ENCODE peak calls at places on chromosomes 5 and 9, in nine cellular contexts. Z is T-helper 9 cell; R is stimulated activated naive CD4-positive, alpha-beta T cell treated with Interleukin-2 at 50 U/mL for 16 hours; E is activated CD8-positive, alpha-beta memory T cell treated with anti-CD3 and anti-CD28 coated beads, Interleukin-2, amount 50 U/mL, for 4 hours; J is hippocampal formation; H is GM23338; C is MM.1S; S is B cell; P is GM20000. L is an unnamed sample.

GRCh38 chr9:108049026-108049591 is 559.5 kb upstream of the KLF4 start:
- DNase-seq in Z (no peak), R (no peak), E (no peak), J (no peak), H (no peak), C (no peak), S (no peak), P (no peak), L (peak; percentile 74)

GRCh38 chr5:68265347-68265746 is 49.8 kb downstream of the PIK3R1 start:
- DNase-seq in Z (no peak), R (no peak), E (no peak), J (no peak), H (no peak), C (no peak), S (no peak), P (no peak), L (no peak)

GRCh38 chr5:122327110-122327509 is 15.1 kb downstream of the SNCAIP start:
- DNase-seq in Z (no peak), R (no peak), E (no peak), J (no peak), H (no peak), C (no peak), S (no peak), P (no peak), L (no peak)

GRCh38 chr9:82488702-82489578 is 500.4 kb downstream of the SPATA31D1 start:
- DNase-seq in Z (no peak), R (no peak), E (no peak), J (no peak), H (no peak), C (no peak), S (no peak), P (no peak), L (peak; percentile 69)

GRCh38 chr5:169050146-169050571 is 250.8 kb downstream of the SLIT3 start:
- DNase-seq in Z (no peak), R (no peak), E (no peak), J (peak; percentile 24), H (no peak), C (no peak), S (no peak), P (no peak), L (peak; percentile 57)

GRCh38 chr5:91281409-91281808 is 101.7 kb downstream of the ARRDC3 start:
- DNase-seq in Z (no peak), R (no peak), E (no peak), J (no peak), H (no peak), C (no peak), S (no peak), P (no peak), L (peak; percentile 70)

GRCh38 chr5:4275232-4275631 is 679.6 kb downstream of the IRX1 start:
- DNase-seq in Z (no peak), R (no peak), E (no peak), J (no peak), H (peak; percentile 27), C (peak; percentile 16), S (no peak), P (no peak), L (no peak)

GRCh38 chr9:99778308-99778707 is 43.4 kb upstream of the NR4A3 start:
- DNase-seq in Z (no peak), R (no peak), E (peak; percentile 26), J (no peak), H (no peak), C (no peak), S (no peak), P (no peak), L (peak; percentile 80)

GRCh38 chr9:18297532-18297872 is 176.5 kb upstream of the ADAMTSL1 start:
- DNase-seq in Z (no peak), R (no peak), E (no peak), J (no peak), H (peak; percentile 86), C (peak; percentile 49), S (no peak), P (no peak), L (no peak)

GRCh38 chr5:143426437-143426991 is 23.0 kb upstream of the NR3C1 start:
- DNase-seq in Z (no peak), R (no peak), E (no peak), J (no peak), H (no peak), C (no peak), S (no peak), P (no peak), L (no peak)

GRCh38 chr9:98890256-98890655 is 53.5 kb upstream of the COL15A1 start:
- DNase-seq in Z (no peak), R (no peak), E (no peak), J (no peak), H (no peak), C (no peak), S (no peak), P (no peak), L (no peak)

GRCh38 chr9:117714282-117714681 is 10.1 kb downstream of the TLR4 start:
- DNase-seq in Z (no peak), R (no peak), E (no peak), J (no peak), H (peak; percentile 19), C (no peak), S (no peak), P (no peak), L (no peak)

GRCh38 chr9:101387871-101388506 is 3.2 kb upstream of the BAAT start:
- DNase-seq in Z (no peak), R (no peak), E (no peak), J (peak; percentile 76), H (peak; percentile 86), C (peak; percentile 50), S (no peak), P (no peak), L (peak; percentile 33)

GRCh38 chr9:91378695-91379127 is 17.0 kb upstream of the AUH start:
- DNase-seq in Z (no peak), R (no peak), E (no peak), J (no peak), H (no peak), C (no peak), S (no peak), P (no peak), L (peak; percentile 33)

GRCh38 chr5:112717506-112718082 is 20.1 kb upstream of the APC start:
- DNase-seq in Z (no peak), R (no peak), E (no peak), J (no peak), H (no peak), C (no peak), S (no peak), P (no peak), L (no peak)

GRCh38 chr9:21993893-21994525 is at the start of gene CDKN2A:
- DNase-seq in Z (peak; percentile 44), R (peak; percentile 53), E (peak; percentile 42), J (no peak), H (peak; percentile 72), C (no peak), S (peak; percentile 64), P (peak; percentile 74), L (peak; percentile 12)

L was measured in AG20443.